ENCODE peak calls at places on chromosomes 11 and 22, in four cellular contexts. P is stimulated activated CD8-positive, alpha-beta memory T cell treated with anti-CD3 and anti-CD28 coated beads, Interleukin-4, amount 100 ng/mL, for 1 hour; U is kidney tubule cell; I is islet precursor cell. Z is an unnamed sample.

GRCh38 chr11:2934611-2935239 is 5.5 kb upstream of the PHLDA2 start:
- DNase-seq in P (no peak), I (no peak), U (no peak), Z (no peak)

GRCh38 chr22:45631140-45631539 is 40.5 kb upstream of the ATXN10 start:
- DNase-seq in U (no peak), I (no peak), P (no peak), Z (no peak)

GRCh38 chr11:45042560-45042959 is 91.9 kb upstream of the TP53I11 start:
- DNase-seq in U (peak), P (no peak), I (no peak), Z (peak)

GRCh38 chr22:46234851-46235437 is 15.1 kb downstream of the CDPF1 start:
- DNase-seq in U (no peak), I (no peak), P (no peak), Z (no peak)

GRCh38 chr11:57308426-57309060 is 16.2 kb downstream of the TNKS1BP1 start:
- DNase-seq in I (no peak), U (no peak), P (no peak), Z (no peak)

GRCh38 chr11:61460474-61460881 is 30.6 kb downstream of the SDHAF2 start:
- DNase-seq in U (no peak), P (no peak), I (no peak), Z (peak)

GRCh38 chr11:69216609-69217008 is 60.9 kb downstream of the SMIM38 start:
- DNase-seq in P (no peak), I (peak), U (no peak), Z (no peak)

GRCh38 chr11:86591631-86592030 is 80.8 kb downstream of the ME3 start:
- DNase-seq in I (no peak), U (peak), P (no peak), Z (no peak)

GRCh38 chr11:44199298-44199697 is 103.8 kb downstream of the EXT2 start:
- DNase-seq in I (no peak), U (no peak), P (no peak), Z (no peak)

GRCh38 chr11:120134931-120135228 is 3.0 kb downstream of the TRIM29 start:
- DNase-seq in P (no peak), I (no peak), U (no peak), Z (no peak)

GRCh38 chr11:117826360-117826635 is 1.8 kb upstream of the FXYD2 start:
- DNase-seq in U (peak), I (no peak), P (no peak), Z (no peak)

GRCh38 chr11:120512727-120513435 is 1.3 kb downstream of the GRIK4 start:
- DNase-seq in I (no peak), P (no peak), U (no peak), Z (no peak)

GRCh38 chr11:77449060-77449521 is 24.8 kb downstream of the PAK1 start:
- DNase-seq in I (no peak), P (no peak), U (no peak), Z (no peak)

GRCh38 chr11:2549491-2549875 is 104.7 kb downstream of the KCNQ1 start:
- DNase-seq in I (no peak), P (no peak), U (no peak), Z (no peak)

Z was measured in fibroblast of the conjunctiva.